ENCODE peak calls at places on chromosomes 3 and 15, in eight cellular contexts. Q, V, E, W, K, U, G and B are unnamed samples.

GRCh38 chr3:30688776-30689175 is 82.4 kb downstream of the TGFBR2 start:
- DNase-seq in Q (no peak), V (no peak), E (no peak), W (no peak), K (no peak), U (peak; percentile 52), G (peak; percentile 75), B (no peak)

GRCh38 chr15:74245342-74245931 is 9.3 kb downstream of the CCDC33 start:
- DNase-seq in Q (peak; percentile 68), V (peak; percentile 65), E (no peak), W (no peak), K (no peak), U (no peak), G (no peak), B (peak; percentile 36)

GRCh38 chr3:50194903-50195500 is 3.6 kb downstream of the GNAT1 start:
- DNase-seq in Q (peak; percentile 83), V (no peak), E (no peak), W (no peak), K (no peak), U (no peak), G (no peak), B (no peak)

GRCh38 chr3:170098753-170099152 is 61.0 kb downstream of the GPR160 start:
- DNase-seq in Q (no peak), V (no peak), E (no peak), W (no peak), K (no peak), U (no peak), G (peak; percentile 35), B (no peak)

GRCh38 chr3:164155386-164155785 is 922.9 kb downstream of the SI start:
- DNase-seq in Q (no peak), V (no peak), E (no peak), W (no peak), K (no peak), U (no peak), G (no peak), B (no peak)

GRCh38 chr3:138263104-138263503 is 66.5 kb downstream of the NME9 start:
- DNase-seq in Q (peak; percentile 16), V (no peak), E (no peak), W (no peak), K (no peak), U (no peak), G (no peak), B (no peak)

GRCh38 chr15:73927476-73928240 is 1.4 kb downstream of the LOXL1 start:
- DNase-seq in Q (peak; percentile 81), V (no peak), E (peak; percentile 59), W (peak; percentile 65), K (peak; percentile 78), U (peak; percentile 83), G (peak; percentile 51), B (peak; percentile 73)

GRCh38 chr3:40631341-40631995 is 106.7 kb downstream of the ZNF621 start:
- DNase-seq in Q (no peak), V (no peak), E (no peak), W (no peak), K (no peak), U (no peak), G (no peak), B (peak; percentile 23)

GRCh38 chr3:9169951-9170850 is 79.2 kb downstream of the SRGAP3 start:
- DNase-seq in Q (no peak), V (no peak), E (no peak), W (no peak), K (no peak), U (no peak), G (no peak), B (no peak)

GRCh38 chr3:72353236-72354105 is 494.8 kb downstream of the SHQ1 start:
- DNase-seq in Q (no peak), V (no peak), E (no peak), W (no peak), K (no peak), U (no peak), G (peak; percentile 8), B (no peak)

GRCh38 chr15:78917888-78918287 is 27.0 kb downstream of the CTSH start:
- DNase-seq in Q (no peak), V (no peak), E (no peak), W (no peak), K (no peak), U (no peak), G (no peak), B (no peak)

GRCh38 chr15:99438691-99439523 is 126.9 kb upstream of the MEF2A start:
- DNase-seq in Q (peak; percentile 25), V (peak; percentile 7), E (no peak), W (no peak), K (no peak), U (no peak), G (no peak), B (peak; percentile 18)

GRCh38 chr3:17258823-17259436 is 374.2 kb downstream of the PLCL2 start:
- DNase-seq in Q (peak; percentile 70), V (no peak), E (no peak), W (no peak), K (peak; percentile 28), U (no peak), G (peak; percentile 39), B (peak; percentile 23)

GRCh38 chr15:45630958-45631691 is 3.7 kb upstream of the SQOR start:
- DNase-seq in Q (no peak), V (no peak), E (no peak), W (no peak), K (no peak), U (no peak), G (peak; percentile 94), B (no peak)

GRCh38 chr3:113142476-113142875 is 68.9 kb upstream of the BOC start:
- DNase-seq in Q (no peak), V (no peak), E (no peak), W (no peak), K (no peak), U (no peak), G (no peak), B (no peak)

GRCh38 chr3:113143353-113143752 is 68.0 kb upstream of the BOC start:
- DNase-seq in Q (no peak), V (no peak), E (no peak), W (no peak), K (no peak), U (no peak), G (no peak), B (no peak)

GRCh38 chr3:113141543-113141942 is 69.8 kb upstream of the BOC start:
- DNase-seq in Q (no peak), V (no peak), E (no peak), W (no peak), K (no peak), U (no peak), G (no peak), B (no peak)

GRCh38 chr3:113138839-113139743 is 72.3 kb upstream of the BOC start:
- DNase-seq in Q (no peak), V (no peak), E (no peak), W (no peak), K (no peak), U (no peak), G (no peak), B (no peak)

GRCh38 chr3:113140876-113141275 is 70.5 kb upstream of the BOC start:
- DNase-seq in Q (no peak), V (no peak), E (no peak), W (no peak), K (no peak), U (no peak), G (peak; percentile 10), B (no peak)
- H3K27ac ChIP-seq in Q (no peak overlapping the region), V (no peak overlapping the region), E (no peak overlapping the region), W (no peak overlapping the region), K (no peak overlapping the region), U (no peak overlapping the region), G (no peak overlapping the region), B (no peak overlapping the region)

GRCh38 chr15:86772369-86773059 is 692.8 kb downstream of the AGBL1 start:
- DNase-seq in Q (no peak), V (no peak), E (no peak), W (no peak), K (no peak), U (no peak), G (no peak), B (no peak)
- TF ChIP-seq CTCF in Q (no peak), V (no peak), E (no peak), W (no peak), K (no peak), U (no peak), G (no peak), B (no peak)

GRCh38 chr15:39582977-39583585 is 2.2 kb downstream of the THBS1 start:
- DNase-seq in Q (no peak), V (no peak), E (no peak), W (no peak), K (no peak), U (no peak), G (no peak), B (no peak)

GRCh38 chr15:39580117-39580629 is 706 bp upstream of the THBS1 start:
- DNase-seq in Q (peak; percentile 94), V (peak; percentile 86), E (peak; percentile 92), W (peak; percentile 93), K (peak; percentile 54), U (peak; percentile 97), G (peak; percentile 98), B (peak; percentile 96)

GRCh38 chr15:39582286-39582976 is 1.6 kb downstream of the THBS1 start:
- DNase-seq in Q (no peak), V (no peak), E (no peak), W (no peak), K (no peak), U (no peak), G (peak; percentile 73), B (no peak)

GRCh38 chr15:39580630-39581500 is at the start of gene THBS1:
- DNase-seq in Q (peak; percentile 98), V (no peak), E (peak; percentile 84), W (peak; percentile 87), K (peak; percentile 57), U (peak; percentile 87), G (peak; percentile 95), B (peak; percentile 67)

GRCh38 chr15:39581501-39582285 is 814 bp downstream of the THBS1 start:
- DNase-seq in Q (peak; percentile 73), V (no peak), E (peak; percentile 69), W (peak; percentile 50), K (peak; percentile 52), U (peak; percentile 86), G (peak; percentile 65), B (peak; percentile 67)
- H3K27ac ChIP-seq in Q (peak overlapping the region; percentile 45), V (peak overlapping the region; percentile 63), E (peak overlapping the region; percentile 94), W (peak overlapping the region; percentile 89), K (peak overlapping the region; percentile 87), U (peak overlapping the region; percentile 90), G (peak overlapping the region; percentile 78), B (peak overlapping the region; percentile 54)

GRCh38 chr3:113277886-113278598 is 66.7 kb downstream of the BOC start:
- DNase-seq in Q (peak; percentile 39), V (no peak), E (no peak), W (no peak), K (no peak), U (no peak), G (no peak), B (no peak)
- TF ChIP-seq CTCF in Q (peak; percentile 42), V (no peak), E (no peak), W (no peak), K (no peak), U (no peak), G (no peak), B (no peak)

DNA sequence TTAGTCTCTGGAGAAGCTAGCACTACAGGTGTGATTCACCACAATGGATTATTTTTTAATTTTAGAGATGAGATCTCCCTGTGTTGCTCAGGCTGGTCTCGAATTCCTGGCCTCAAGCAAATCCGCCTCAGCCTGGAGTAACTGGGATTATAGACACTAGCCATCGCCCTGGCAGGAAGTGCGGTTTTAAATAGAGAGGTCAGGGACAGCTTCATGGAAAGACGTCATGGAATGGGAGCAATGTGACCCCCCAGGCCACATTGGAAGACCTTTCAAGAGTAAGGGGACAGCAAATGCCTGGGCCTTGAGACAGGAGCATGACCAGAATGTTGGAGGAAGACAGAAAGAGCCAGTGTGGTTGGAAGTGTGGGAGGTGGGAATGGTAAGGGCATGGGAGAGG is 2.2 kb upstream of the ISG20 start:
- DNase-seq in Q (no peak), V (no peak), E (no peak), W (no peak), K (no peak), U (peak; percentile 37), G (peak; percentile 36), B (no peak)
- H3K27ac ChIP-seq in Q (peak overlapping the region; percentile 87), V (no peak overlapping the region), E (peak overlapping the region; percentile 49), W (peak overlapping the region; percentile 6), K (peak overlapping the region; percentile 87), U (peak overlapping the region; percentile 98), G (no peak overlapping the region), B (no peak overlapping the region)